ENCODE peak calls at places on chromosomes 11 and 22, in five cellular contexts. A, D, P, G and C are unnamed samples.

GRCh38 chr11:13928566-13929251 is 33.8 kb upstream of the SPON1 start:
- DNase-seq in A (no peak), P (no peak), G (no peak), D (no peak), C (no peak)

GRCh38 chr11:73585834-73586575 is 11.9 kb downstream of the FAM168A start:
- DNase-seq in A (no peak), P (no peak), D (no peak), G (no peak), C (no peak)

GRCh38 chr11:132444891-132445290 is 1074.5 kb downstream of the NTM start:
- DNase-seq in D (no peak), P (no peak), A (no peak), G (no peak), C (no peak)

GRCh38 chr22:23831261-23831660 is 7.5 kb downstream of the DERL3 start:
- DNase-seq in A (no peak), G (no peak), D (no peak), P (no peak), C (no peak)

GRCh38 chr22:42622061-42622710 is 7.5 kb upstream of the POLDIP3 start:
- DNase-seq in A (no peak), G (no peak), P (no peak), D (no peak), C (no peak)

GRCh38 chr11:102683277-102683676 is 22.3 kb downstream of the MMP27 start:
- DNase-seq in G (no peak), D (peak), P (no peak), A (no peak), C (no peak)

GRCh38 chr11:76902121-76903014 is 41.6 kb downstream of the ACER3 start:
- DNase-seq in D (no peak), P (no peak), A (no peak), G (no peak), C (no peak)

GRCh38 chr11:9074338-9075029 is 16.9 kb downstream of the SCUBE2 start:
- DNase-seq in P (no peak), D (no peak), G (no peak), A (no peak), C (no peak)

GRCh38 chr11:75441804-75442132 is 8.8 kb upstream of the KLHL35 start:
- DNase-seq in A (no peak), P (no peak), G (no peak), D (no peak), C (no peak)

GRCh38 chr22:43867839-43868652 is 5.7 kb upstream of the SULT4A1 start:
- DNase-seq in A (no peak), D (peak), G (peak), P (peak), C (no peak)

GRCh38 chr22:27378343-27378800 is 423.2 kb downstream of the MN1 start:
- DNase-seq in G (no peak), D (no peak), P (no peak), A (no peak), C (peak)

GRCh38 chr11:55966391-55966790 is 3.4 kb downstream of the OR10AG1 start:
- DNase-seq in P (no peak), D (no peak), G (no peak), A (no peak), C (no peak)

GRCh38 chr22:30245985-30246901 is at the start of gene LIF:
- DNase-seq in A (no peak), P (no peak), D (peak), G (no peak), C (no peak)

GRCh38 chr11:117421471-117421870 is 93.8 kb downstream of the CEP164 start:
- DNase-seq in G (no peak), P (no peak), D (peak), A (no peak), C (no peak)

GRCh38 chr11:123006860-123007542 is 25.4 kb upstream of the BSX start:
- DNase-seq in G (no peak), A (no peak), D (peak), P (no peak), C (no peak)

GRCh38 chr22:29539105-29539504 is 14.5 kb downstream of the THOC5 start:
- DNase-seq in D (no peak), A (no peak), G (no peak), P (no peak), C (no peak)

GRCh38 chr22:43923631-43924548 is at the start of gene PNPLA3:
- DNase-seq in D (peak), A (peak), P (peak), G (peak), C (peak)

GRCh38 chr11:12087075-12087775 is 23.2 kb upstream of the MICAL2 start:
- DNase-seq in G (no peak), P (peak), D (no peak), A (no peak), C (no peak)

GRCh38 chr22:45166935-45167334 is 3.2 kb downstream of the NUP50 start:
- DNase-seq in D (no peak), G (peak), P (no peak), A (no peak), C (no peak)

GRCh38 chr11:15471028-15471708 is 356.4 kb downstream of the INSC start:
- DNase-seq in P (no peak), A (no peak), G (peak), D (no peak), C (no peak)

GRCh38 chr22:45629469-45630089 is 42.1 kb upstream of the ATXN10 start:
- DNase-seq in P (no peak), D (peak), G (no peak), A (no peak), C (no peak)

GRCh38 chr11:68002943-68003845 is 703 bp downstream of the UNC93B1 start:
- DNase-seq in P (no peak), G (no peak), D (peak), A (no peak), C (peak)

GRCh38 chr11:125071831-125072209 is 8.7 kb downstream of the SLC37A2 start:
- DNase-seq in G (no peak), A (no peak), P (no peak), D (peak), C (no peak)

GRCh38 chr11:38005597-38005996 is 1407.6 kb upstream of the RAG2 start:
- DNase-seq in D (no peak), G (no peak), P (no peak), A (no peak), C (no peak)

GRCh38 chr11:70326365-70326803 is 55.9 kb downstream of the PPFIA1 start:
- DNase-seq in P (no peak), A (no peak), G (peak), D (no peak), C (no peak)

GRCh38 chr11:79397252-79397651 is 43.6 kb downstream of the TENM4 start:
- DNase-seq in P (no peak), A (no peak), D (no peak), G (no peak), C (no peak)

GRCh38 chr11:121592708-121593107 is 139.9 kb upstream of the SORL1-AS1 start:
- DNase-seq in D (no peak), G (no peak), P (no peak), A (no peak), C (no peak)

GRCh38 chr11:73530109-73530508 is 67.8 kb downstream of the FAM168A start:
- DNase-seq in G (no peak), A (no peak), P (no peak), D (peak), C (no peak)

GRCh38 chr11:9280655-9281301 is 15.6 kb upstream of the DENND5A start:
- DNase-seq in G (no peak), D (peak), P (no peak), A (no peak), C (no peak)

GRCh38 chr22:37225481-37225880 is 13.2 kb upstream of the SSTR3 start:
- DNase-seq in A (no peak), D (no peak), G (no peak), P (no peak), C (no peak)

GRCh38 chr22:40919446-40919845 is 31.7 kb upstream of the RBX1 start:
- DNase-seq in D (no peak), A (no peak), P (no peak), G (no peak), C (no peak)

GRCh38 chr22:40928657-40929056 is 22.5 kb upstream of the RBX1 start:
- DNase-seq in P (no peak), A (no peak), G (no peak), D (no peak), C (no peak)

GRCh38 chr22:40920526-40920925 is 30.7 kb upstream of the RBX1 start:
- DNase-seq in A (no peak), D (no peak), G (no peak), P (no peak), C (no peak)

GRCh38 chr22:40922484-40923303 is 28.5 kb upstream of the RBX1 start:
- DNase-seq in D (no peak), P (no peak), G (peak), A (no peak), C (no peak)
- H3K27ac ChIP-seq in D (no peak), P (no peak), G (no peak), A (no peak), C (no peak)

GRCh38 chr11:128299132-128299726 is 288.1 kb downstream of the ETS1 start:
- DNase-seq in P (no peak), A (no peak), D (no peak), G (no peak), C (no peak)
- H3K27ac ChIP-seq in P (peak), A (no peak), D (no peak), G (no peak), C (no peak)

DNA sequence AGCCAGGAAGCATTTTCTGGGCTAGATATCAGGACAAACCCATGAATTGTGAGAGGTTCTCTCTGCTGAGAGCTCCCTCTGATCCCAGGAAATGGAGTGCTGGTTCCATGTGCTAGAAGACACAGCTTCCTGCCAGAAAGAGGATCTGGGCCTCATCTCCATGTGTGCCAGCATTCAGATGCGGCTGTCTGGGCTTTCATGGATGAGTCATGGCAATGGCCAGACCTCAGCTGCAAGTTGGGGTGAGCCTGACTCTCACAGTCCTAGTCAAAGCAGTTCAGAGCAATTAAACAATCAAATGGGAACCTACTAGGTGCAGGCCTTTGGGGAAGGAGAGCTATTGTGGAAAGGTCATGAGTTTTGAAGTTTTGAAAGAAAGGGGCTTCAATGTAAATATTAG is 82.3 kb upstream of the EED start:
- DNase-seq in D (no peak), G (peak), P (peak), A (no peak), C (no peak)
- H3K27ac ChIP-seq in D (no peak), G (peak), P (peak), A (peak), C (peak)

GRCh38 chr11:106017088-106017487 is 5.0 kb downstream of the MSANTD4 start:
- DNase-seq in D (no peak), A (no peak), G (no peak), P (no peak), C (no peak)

GRCh38 chr11:106021181-106021966 is 666 bp downstream of the MSANTD4 start:
- DNase-seq in G (no peak), A (no peak), P (no peak), D (no peak), C (no peak)

GRCh38 chr11:106021967-106022794 is at the start of gene MSANTD4:
- DNase-seq in P (peak), G (peak), D (peak), A (peak), C (peak)

GRCh38 chr11:106022795-106023275 is 795 bp upstream of the MSANTD4 start:
- DNase-seq in D (no peak), A (no peak), P (no peak), G (no peak), C (no peak)
- H3K27ac ChIP-seq in D (no peak), A (peak), P (peak), G (peak), C (peak)

GRCh38 chr22:32837803-32838202 is 36.3 kb downstream of the TIMP3 start:
- DNase-seq in A (no peak), G (no peak), P (no peak), D (no peak), C (no peak)
- H3K27ac ChIP-seq in A (no peak), G (no peak), P (no peak), D (no peak), C (no peak)